ENCODE peak calls at places on chromosome 18, in five cellular contexts. K is T1000, U is amniotic stem cell, V is HL-60, S is globus pallidus. H is an unnamed sample.

GRCh38 chr18:11040823-11041712 is 108.3 kb downstream of the PIEZO2 start:
- DNase-seq in V (peak; percentile 45), K (no peak), U (peak; percentile 31), S (peak; percentile 86), H (no peak)

GRCh38 chr18:53380063-53380639 is 844.3 kb downstream of the MBD2 start:
- DNase-seq in K (no peak), U (peak; percentile 2), V (no peak), S (peak; percentile 73), H (no peak)

GRCh38 chr18:63002305-63002704 is 287.0 kb downstream of the PHLPP1 start:
- DNase-seq in K (no peak), U (no peak), V (no peak), S (no peak), H (no peak)

GRCh38 chr18:59049726-59050660 is 89.7 kb upstream of the SEC11C start:
- DNase-seq in S (no peak), K (no peak), V (no peak), U (no peak), H (no peak)

GRCh38 chr18:45652703-45653490 is 37.6 kb downstream of the SLC14A2 start:
- DNase-seq in K (no peak), U (no peak), V (peak; percentile 39), S (no peak), H (no peak)

GRCh38 chr18:61579581-61579980 is 246.4 kb downstream of the CDH20 start:
- DNase-seq in U (no peak), V (no peak), K (no peak), S (no peak), H (no peak)

GRCh38 chr18:36158261-36158867 is 28.7 kb downstream of the ELP2 start:
- DNase-seq in S (no peak), K (no peak), V (no peak), U (peak; percentile 46), H (no peak)

GRCh38 chr18:9968081-9968848 is 54.4 kb downstream of the VAPA start:
- DNase-seq in K (no peak), U (no peak), V (no peak), S (no peak), H (no peak)

GRCh38 chr18:33560686-33561370 is 17.2 kb upstream of the ASXL3 start:
- DNase-seq in K (no peak), S (no peak), U (no peak), V (no peak), H (peak; percentile 56)

GRCh38 chr18:49178736-49179135 is 228.0 kb upstream of the SMAD7 start:
- DNase-seq in S (peak; percentile 70), V (peak; percentile 23), K (no peak), U (no peak), H (no peak)

GRCh38 chr18:35407871-35408481 is 30.8 kb upstream of the ZNF396 start:
- DNase-seq in K (no peak), S (peak; percentile 77), V (peak; percentile 78), U (peak; percentile 72), H (peak; percentile 11)

GRCh38 chr18:902179-902718 is 2.4 kb upstream of the ADCYAP1 start:
- DNase-seq in V (no peak), S (no peak), U (no peak), K (no peak), H (no peak)

GRCh38 chr18:76505611-76506010 is 10.6 kb upstream of the ZNF516 start:
- DNase-seq in K (no peak), U (no peak), S (no peak), V (no peak), H (no peak)

GRCh38 chr18:3998698-3999333 is 456.3 kb downstream of the DLGAP1 start:
- DNase-seq in S (peak; percentile 31), V (peak; percentile 34), K (no peak), U (peak; percentile 25), H (no peak)

GRCh38 chr18:32975501-32975900 is 202.7 kb upstream of the KLHL14 start:
- DNase-seq in K (no peak), U (no peak), V (no peak), S (no peak), H (no peak)

GRCh38 chr18:49519041-49519971 is 32.3 kb upstream of the C18orf32 start:
- DNase-seq in U (no peak), K (no peak), S (no peak), V (no peak), H (no peak)

GRCh38 chr18:48745293-48745692 is 205.5 kb downstream of the SMAD7 start:
- DNase-seq in S (no peak), U (no peak), K (no peak), V (no peak), H (no peak)

GRCh38 chr18:3447895-3448844 is 1.8 kb upstream of the TGIF1 start:
- DNase-seq in K (peak; percentile 74), S (peak; percentile 96), U (peak; percentile 97), V (peak; percentile 99), H (no peak)

GRCh38 chr18:61831071-61831470 is 61.7 kb downstream of the RNF152 start:
- DNase-seq in U (no peak), K (no peak), S (no peak), V (no peak), H (no peak)

GRCh38 chr18:11909081-11909410 is 929 bp upstream of the MPPE1 start:
- DNase-seq in U (no peak), V (no peak), S (no peak), K (no peak), H (no peak)

GRCh38 chr18:13283746-13284145 is 65.2 kb downstream of the LDLRAD4 start:
- DNase-seq in S (no peak), U (no peak), K (no peak), V (no peak), H (no peak)

GRCh38 chr18:78908462-78908861 is 71.2 kb upstream of the SALL3 start:
- DNase-seq in K (no peak), U (no peak), V (no peak), S (no peak), H (no peak)

GRCh38 chr18:6482198-6482977 is 67.7 kb upstream of the L3MBTL4 start:
- DNase-seq in U (no peak), V (no peak), S (peak; percentile 32), K (peak; percentile 58), H (no peak)

GRCh38 chr18:59021500-59021899 is 118.2 kb upstream of the SEC11C start:
- DNase-seq in K (no peak), U (no peak), S (no peak), V (no peak), H (no peak)

GRCh38 chr18:60452424-60452823 is 79.8 kb upstream of the MC4R start:
- DNase-seq in S (no peak), U (peak; percentile 20), K (no peak), V (no peak), H (no peak)

GRCh38 chr18:30971338-30971956 is 71.1 kb downstream of the DSC3 start:
- DNase-seq in U (peak; percentile 1), V (no peak), S (peak; percentile 37), K (no peak), H (no peak)

GRCh38 chr18:51149605-51150429 is 47.7 kb downstream of the MEX3C start:
- DNase-seq in U (no peak), K (no peak), V (no peak), S (no peak), H (no peak)

GRCh38 chr18:63074987-63075404 is 244.6 kb downstream of the BCL2 start:
- DNase-seq in U (peak; percentile 20), K (no peak), V (peak; percentile 94), S (peak; percentile 85), H (no peak)

GRCh38 chr18:26902296-26902695 is 36.8 kb upstream of the AQP4 start:
- DNase-seq in K (no peak), S (peak; percentile 72), V (no peak), U (no peak), H (no peak)

GRCh38 chr18:68699043-68699442 is 15.9 kb downstream of the TMX3 start:
- DNase-seq in S (no peak), V (no peak), K (no peak), U (no peak), H (no peak)

GRCh38 chr18:63439334-63439733 is 17.1 kb upstream of the VPS4B start:
- DNase-seq in V (peak; percentile 69), S (peak; percentile 62), U (peak; percentile 10), K (no peak), H (no peak)

GRCh38 chr18:79964330-79965118 is at the start of gene HSBP1L1:
- DNase-seq in V (peak; percentile 63), U (no peak), S (no peak), K (peak; percentile 13), H (no peak)

GRCh38 chr18:41075212-41075611 is 879.8 kb upstream of the PIK3C3 start:
- DNase-seq in V (no peak), K (no peak), U (peak; percentile 10), S (no peak), H (no peak)

GRCh38 chr18:78549971-78550370 is 429.6 kb upstream of the SALL3 start:
- DNase-seq in U (no peak), S (no peak), V (no peak), K (no peak), H (no peak)

GRCh38 chr18:1014496-1014895 is 109.8 kb downstream of the ADCYAP1 start:
- DNase-seq in U (no peak), V (no peak), K (no peak), S (no peak), H (no peak)

GRCh38 chr18:12606592-12607315 is 51.2 kb downstream of the SPIRE1 start:
- DNase-seq in U (peak; percentile 43), V (no peak), S (peak; percentile 34), K (no peak), H (no peak)

GRCh38 chr18:79392226-79392625 is 3.5 kb upstream of the NFATC1 start:
- DNase-seq in K (no peak), U (no peak), V (no peak), S (no peak), H (no peak)

GRCh38 chr18:48804856-48805610 is 145.7 kb downstream of the SMAD7 start:
- DNase-seq in V (no peak), U (no peak), K (no peak), S (no peak), H (no peak)

H was measured in keratinocyte.